ENCODE peak calls at places on chromosomes 6 and 20, in nine cellular contexts. One of them, this sample, is unnamed.

GRCh38 chr6:144346719-144347446 is 61.7 kb downstream of the UTRN start:
- DNase-seq in tibial nerve: no peak
- DNase-seq in tibial artery: no peak
- DNase-seq in A549: peak; percentile 49
- DNase-seq in naive thymus-derived CD4-positive, alpha-beta T cell: no peak
- DNase-seq in lower lobe of right lung: no peak
- DNase-seq in fibroblast of lung: peak; percentile 72
- DNase-seq in cardiac muscle cell: peak; percentile 72
- DNase-seq in mucosa of descending colon: no peak
- DNase-seq in this sample: no peak

GRCh38 chr20:33803921-33804337 is 7.2 kb upstream of the CHMP4B start:
- DNase-seq in tibial nerve: no peak
- DNase-seq in tibial artery: no peak
- DNase-seq in A549: no peak
- DNase-seq in naive thymus-derived CD4-positive, alpha-beta T cell: no peak
- DNase-seq in lower lobe of right lung: no peak
- DNase-seq in fibroblast of lung: peak; percentile 63
- DNase-seq in cardiac muscle cell: peak; percentile 85
- DNase-seq in mucosa of descending colon: no peak
- DNase-seq in this sample: no peak

GRCh38 chr6:85078071-85078470 is 313.7 kb upstream of the TBX18 start:
- DNase-seq in tibial nerve: peak; percentile 5
- DNase-seq in tibial artery: no peak
- DNase-seq in A549: peak; percentile 4
- DNase-seq in naive thymus-derived CD4-positive, alpha-beta T cell: no peak
- DNase-seq in lower lobe of right lung: no peak
- DNase-seq in fibroblast of lung: peak; percentile 85
- DNase-seq in cardiac muscle cell: peak; percentile 83
- DNase-seq in mucosa of descending colon: no peak
- DNase-seq in this sample: no peak

GRCh38 chr20:40686434-40686882 is 2.6 kb downstream of the MAFB start:
- DNase-seq in tibial nerve: no peak
- DNase-seq in tibial artery: peak; percentile 45
- DNase-seq in A549: no peak
- DNase-seq in naive thymus-derived CD4-positive, alpha-beta T cell: no peak
- DNase-seq in lower lobe of right lung: no peak
- DNase-seq in fibroblast of lung: no peak
- DNase-seq in cardiac muscle cell: no peak
- DNase-seq in mucosa of descending colon: no peak
- DNase-seq in this sample: no peak

GRCh38 chr6:3363296-3364025 is 93.4 kb downstream of the SLC22A23 start:
- DNase-seq in tibial nerve: no peak
- DNase-seq in tibial artery: no peak
- DNase-seq in A549: no peak
- DNase-seq in naive thymus-derived CD4-positive, alpha-beta T cell: no peak
- DNase-seq in lower lobe of right lung: peak; percentile 89
- DNase-seq in fibroblast of lung: no peak
- DNase-seq in cardiac muscle cell: no peak
- DNase-seq in mucosa of descending colon: peak; percentile 88
- DNase-seq in this sample: peak; percentile 91

GRCh38 chr20:16158090-16158975 is 414.9 kb downstream of the KIF16B start:
- DNase-seq in tibial nerve: no peak
- DNase-seq in tibial artery: no peak
- DNase-seq in A549: no peak
- DNase-seq in naive thymus-derived CD4-positive, alpha-beta T cell: no peak
- DNase-seq in lower lobe of right lung: no peak
- DNase-seq in fibroblast of lung: no peak
- DNase-seq in cardiac muscle cell: no peak
- DNase-seq in mucosa of descending colon: no peak
- DNase-seq in this sample: no peak

GRCh38 chr6:10404799-10405524 is 9.9 kb downstream of the TFAP2A start:
- DNase-seq in tibial nerve: no peak
- DNase-seq in tibial artery: no peak
- DNase-seq in A549: no peak
- DNase-seq in naive thymus-derived CD4-positive, alpha-beta T cell: no peak
- DNase-seq in lower lobe of right lung: no peak
- DNase-seq in fibroblast of lung: no peak
- DNase-seq in cardiac muscle cell: no peak
- DNase-seq in mucosa of descending colon: no peak
- DNase-seq in this sample: no peak

GRCh38 chr6:55528624-55529023 is 50.4 kb downstream of the HMGCLL1 start:
- DNase-seq in tibial nerve: no peak
- DNase-seq in tibial artery: no peak
- DNase-seq in A549: peak; percentile 2
- DNase-seq in naive thymus-derived CD4-positive, alpha-beta T cell: no peak
- DNase-seq in lower lobe of right lung: no peak
- DNase-seq in fibroblast of lung: peak; percentile 50
- DNase-seq in cardiac muscle cell: peak; percentile 41
- DNase-seq in mucosa of descending colon: no peak
- DNase-seq in this sample: peak; percentile 18

GRCh38 chr6:18585032-18585573 is 198.0 kb downstream of the RNF144B start:
- DNase-seq in tibial nerve: no peak
- DNase-seq in tibial artery: no peak
- DNase-seq in A549: no peak
- DNase-seq in naive thymus-derived CD4-positive, alpha-beta T cell: no peak
- DNase-seq in lower lobe of right lung: no peak
- DNase-seq in fibroblast of lung: peak; percentile 66
- DNase-seq in cardiac muscle cell: peak; percentile 74
- DNase-seq in mucosa of descending colon: peak; percentile 51
- DNase-seq in this sample: peak; percentile 48

GRCh38 chr6:22363166-22363965 is 66.5 kb upstream of the PRL start:
- DNase-seq in tibial nerve: no peak
- DNase-seq in tibial artery: no peak
- DNase-seq in A549: no peak
- DNase-seq in naive thymus-derived CD4-positive, alpha-beta T cell: no peak
- DNase-seq in lower lobe of right lung: no peak
- DNase-seq in fibroblast of lung: no peak
- DNase-seq in cardiac muscle cell: no peak
- DNase-seq in mucosa of descending colon: no peak
- DNase-seq in this sample: no peak

GRCh38 chr20:40506567-40506966 is 182.5 kb downstream of the MAFB start:
- DNase-seq in tibial nerve: peak; percentile 89
- DNase-seq in tibial artery: peak; percentile 99
- DNase-seq in A549: peak; percentile 9
- DNase-seq in naive thymus-derived CD4-positive, alpha-beta T cell: no peak
- DNase-seq in lower lobe of right lung: peak; percentile 97
- DNase-seq in fibroblast of lung: peak; percentile 99
- DNase-seq in cardiac muscle cell: peak; percentile 99
- DNase-seq in mucosa of descending colon: peak; percentile 62
- DNase-seq in this sample: peak; percentile 64

GRCh38 chr6:111259089-111259831 is 172.0 kb downstream of the SLC16A10 start:
- DNase-seq in tibial nerve: peak; percentile 99
- DNase-seq in tibial artery: peak; percentile 99
- DNase-seq in A549: peak; percentile 89
- DNase-seq in naive thymus-derived CD4-positive, alpha-beta T cell: peak; percentile 99
- DNase-seq in lower lobe of right lung: peak; percentile 99
- DNase-seq in fibroblast of lung: peak; percentile 99
- DNase-seq in cardiac muscle cell: peak; percentile 100
- DNase-seq in mucosa of descending colon: peak; percentile 99
- DNase-seq in this sample: peak; percentile 99

GRCh38 chr6:100432136-100432535 is 32.6 kb downstream of the SIM1 start:
- DNase-seq in tibial nerve: no peak
- DNase-seq in tibial artery: no peak
- DNase-seq in A549: no peak
- DNase-seq in naive thymus-derived CD4-positive, alpha-beta T cell: no peak
- DNase-seq in lower lobe of right lung: no peak
- DNase-seq in fibroblast of lung: no peak
- DNase-seq in cardiac muscle cell: no peak
- DNase-seq in mucosa of descending colon: no peak
- DNase-seq in this sample: no peak

GRCh38 chr6:11810039-11810541 is 31.5 kb upstream of the ADTRP start:
- DNase-seq in tibial nerve: peak; percentile 73
- DNase-seq in tibial artery: peak; percentile 96
- DNase-seq in A549: peak; percentile 50
- DNase-seq in naive thymus-derived CD4-positive, alpha-beta T cell: no peak
- DNase-seq in lower lobe of right lung: peak; percentile 81
- DNase-seq in fibroblast of lung: peak; percentile 90
- DNase-seq in cardiac muscle cell: peak; percentile 96
- DNase-seq in mucosa of descending colon: peak; percentile 79
- DNase-seq in this sample: peak; percentile 94

GRCh38 chr20:62363920-62364851 is 2.9 kb downstream of the LAMA5 start:
- DNase-seq in tibial nerve: no peak
- DNase-seq in tibial artery: peak; percentile 81
- DNase-seq in A549: no peak
- DNase-seq in naive thymus-derived CD4-positive, alpha-beta T cell: no peak
- DNase-seq in lower lobe of right lung: peak; percentile 47
- DNase-seq in fibroblast of lung: no peak
- DNase-seq in cardiac muscle cell: peak; percentile 53
- DNase-seq in mucosa of descending colon: peak; percentile 31
- DNase-seq in this sample: no peak
- H3K4me3 ChIP-seq in tibial nerve: peak overlapping the region; percentile 8
- H3K4me3 ChIP-seq in tibial artery: peak overlapping the region; percentile 93
- H3K4me3 ChIP-seq in A549: peak overlapping the region; percentile 100
- H3K4me3 ChIP-seq in naive thymus-derived CD4-positive, alpha-beta T cell: no peak overlapping the region
- H3K4me3 ChIP-seq in lower lobe of right lung: peak overlapping the region; percentile 70
- H3K4me3 ChIP-seq in fibroblast of lung: no peak overlapping the region
- H3K4me3 ChIP-seq in cardiac muscle cell: no peak overlapping the region
- H3K4me3 ChIP-seq in mucosa of descending colon: no peak overlapping the region
- H3K4me3 ChIP-seq in this sample: no peak overlapping the region

GRCh38 chr6:257774-258173 is 34.5 kb upstream of the DUSP22 start:
- DNase-seq in tibial nerve: no peak
- DNase-seq in tibial artery: no peak
- DNase-seq in A549: no peak
- DNase-seq in naive thymus-derived CD4-positive, alpha-beta T cell: no peak
- DNase-seq in lower lobe of right lung: no peak
- DNase-seq in fibroblast of lung: no peak
- DNase-seq in cardiac muscle cell: no peak
- DNase-seq in mucosa of descending colon: no peak
- DNase-seq in this sample: no peak

GRCh38 chr6:257031-257725 is 35.1 kb upstream of the DUSP22 start:
- DNase-seq in tibial nerve: peak; percentile 40
- DNase-seq in tibial artery: no peak
- DNase-seq in A549: no peak
- DNase-seq in naive thymus-derived CD4-positive, alpha-beta T cell: no peak
- DNase-seq in lower lobe of right lung: no peak
- DNase-seq in fibroblast of lung: peak; percentile 29
- DNase-seq in cardiac muscle cell: peak; percentile 35
- DNase-seq in mucosa of descending colon: no peak
- DNase-seq in this sample: no peak

GRCh38 chr6:256169-256568 is 36.1 kb upstream of the DUSP22 start:
- DNase-seq in tibial nerve: no peak
- DNase-seq in tibial artery: no peak
- DNase-seq in A549: no peak
- DNase-seq in naive thymus-derived CD4-positive, alpha-beta T cell: no peak
- DNase-seq in lower lobe of right lung: no peak
- DNase-seq in fibroblast of lung: no peak
- DNase-seq in cardiac muscle cell: no peak
- DNase-seq in mucosa of descending colon: no peak
- DNase-seq in this sample: no peak

GRCh38 chr6:254011-254410 is 38.3 kb upstream of the DUSP22 start:
- DNase-seq in tibial nerve: no peak
- DNase-seq in tibial artery: no peak
- DNase-seq in A549: no peak
- DNase-seq in naive thymus-derived CD4-positive, alpha-beta T cell: no peak
- DNase-seq in lower lobe of right lung: no peak
- DNase-seq in fibroblast of lung: no peak
- DNase-seq in cardiac muscle cell: no peak
- DNase-seq in mucosa of descending colon: no peak
- DNase-seq in this sample: no peak

GRCh38 chr6:255418-256090 is 36.7 kb upstream of the DUSP22 start:
- DNase-seq in tibial nerve: no peak
- DNase-seq in tibial artery: no peak
- DNase-seq in A549: no peak
- DNase-seq in naive thymus-derived CD4-positive, alpha-beta T cell: no peak
- DNase-seq in lower lobe of right lung: no peak
- DNase-seq in fibroblast of lung: no peak
- DNase-seq in cardiac muscle cell: no peak
- DNase-seq in mucosa of descending colon: no peak
- DNase-seq in this sample: no peak
- H3K4me1 ChIP-seq in tibial nerve: no peaks in the 10 kb centered on the region
- H3K4me1 ChIP-seq in tibial artery: no peaks in the 10 kb centered on the region
- H3K4me1 ChIP-seq in A549: no peaks in the 10 kb centered on the region
- H3K4me1 ChIP-seq in naive thymus-derived CD4-positive, alpha-beta T cell: peaks cover 11% of the 10 kb centered on the region
- H3K4me1 ChIP-seq in lower lobe of right lung: no peaks in the 10 kb centered on the region
- H3K4me1 ChIP-seq in fibroblast of lung: no peaks in the 10 kb centered on the region
- H3K4me1 ChIP-seq in cardiac muscle cell: no peaks in the 10 kb centered on the region
- H3K4me1 ChIP-seq in mucosa of descending colon: no peaks in the 10 kb centered on the region
- H3K4me1 ChIP-seq in this sample: no peaks in the 10 kb centered on the region

DNA sequence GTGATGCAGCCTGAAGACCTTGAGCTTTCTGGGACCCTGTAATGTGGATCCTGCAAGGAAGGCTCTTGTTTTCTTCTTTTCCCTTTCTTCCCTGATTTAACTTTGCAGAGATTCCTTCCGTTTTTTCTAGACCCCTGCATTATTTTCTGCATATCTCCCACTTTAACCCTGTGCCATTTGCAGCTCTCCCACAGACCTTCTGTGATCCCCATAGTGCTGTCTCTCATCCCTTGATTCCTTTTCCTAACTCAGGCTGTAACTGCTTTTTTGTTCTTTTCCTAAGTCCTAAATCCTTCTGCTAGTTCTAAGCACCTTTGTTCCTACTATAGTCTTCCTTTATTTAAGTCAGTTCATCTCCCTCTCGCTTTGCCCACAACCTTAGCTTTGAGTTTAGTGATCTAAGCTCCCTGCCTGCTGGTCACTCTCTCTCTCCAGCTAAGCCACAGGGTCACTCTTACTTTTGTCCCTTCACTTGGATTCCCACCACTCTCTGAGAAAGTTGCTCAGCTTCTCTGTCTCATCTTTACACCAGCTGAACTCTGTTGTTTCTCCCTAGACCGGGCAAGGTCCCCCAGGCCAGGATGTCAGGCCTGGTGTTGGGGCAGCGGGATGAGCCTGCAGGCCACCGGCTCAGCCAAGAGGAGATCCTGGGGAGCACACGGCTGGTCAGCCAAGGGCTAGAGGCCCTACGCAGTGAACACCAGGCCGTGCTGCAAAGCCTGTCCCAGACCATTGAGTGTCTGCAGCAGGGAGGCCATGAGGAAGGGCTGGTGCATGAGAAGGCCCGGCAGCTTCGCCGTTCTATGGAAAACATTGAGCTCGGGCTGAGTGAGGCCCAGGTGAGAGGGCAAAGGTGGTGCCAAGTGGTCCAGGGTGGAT is 1.6 kb downstream of the KLC4 start:
- DNase-seq in tibial nerve: no peak
- DNase-seq in tibial artery: no peak
- DNase-seq in A549: no peak
- DNase-seq in naive thymus-derived CD4-positive, alpha-beta T cell: no peak
- DNase-seq in lower lobe of right lung: no peak
- DNase-seq in fibroblast of lung: no peak
- DNase-seq in cardiac muscle cell: no peak
- DNase-seq in mucosa of descending colon: no peak
- DNase-seq in this sample: peak; percentile 28
- H3K4me3 ChIP-seq in tibial nerve: no peak overlapping the region
- H3K4me3 ChIP-seq in tibial artery: peak overlapping the region; percentile 92
- H3K4me3 ChIP-seq in A549: peak overlapping the region; percentile 100
- H3K4me3 ChIP-seq in naive thymus-derived CD4-positive, alpha-beta T cell: no peak overlapping the region
- H3K4me3 ChIP-seq in lower lobe of right lung: peak overlapping the region; percentile 83
- H3K4me3 ChIP-seq in fibroblast of lung: no peak overlapping the region
- H3K4me3 ChIP-seq in cardiac muscle cell: peak overlapping the region; percentile 81
- H3K4me3 ChIP-seq in mucosa of descending colon: no peak overlapping the region
- H3K4me3 ChIP-seq in this sample: peak overlapping the region; percentile 55

DNA sequence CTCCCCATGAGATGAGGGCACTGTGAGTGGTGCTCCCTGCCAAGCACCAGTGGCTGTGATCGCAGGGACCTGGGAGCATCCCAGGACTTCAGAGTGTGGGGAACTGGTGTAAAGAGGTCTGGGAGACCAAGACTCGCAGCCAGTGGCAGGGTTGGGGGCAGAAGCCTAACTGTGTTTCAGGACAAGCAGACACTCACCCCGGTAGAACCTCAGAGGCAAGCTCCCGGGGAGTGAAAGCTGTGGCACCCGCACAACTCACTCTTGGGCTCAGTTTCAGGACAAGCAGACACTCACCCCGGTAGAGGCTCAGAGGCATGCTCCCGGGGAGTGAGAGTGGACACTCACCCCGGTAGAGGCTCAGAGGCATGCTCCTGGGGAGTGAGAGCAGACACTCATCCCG is 112.8 kb downstream of the ASXL1 start:
- DNase-seq in tibial nerve: no peak
- DNase-seq in tibial artery: no peak
- DNase-seq in A549: no peak
- DNase-seq in naive thymus-derived CD4-positive, alpha-beta T cell: no peak
- DNase-seq in lower lobe of right lung: no peak
- DNase-seq in fibroblast of lung: no peak
- DNase-seq in cardiac muscle cell: no peak
- DNase-seq in mucosa of descending colon: no peak
- DNase-seq in this sample: no peak
- H3K4me1 ChIP-seq in tibial nerve: peaks cover 100% of the 10 kb centered on the region
- H3K4me1 ChIP-seq in tibial artery: peaks cover 45% of the 10 kb centered on the region
- H3K4me1 ChIP-seq in A549: peaks cover 64% of the 10 kb centered on the region
- H3K4me1 ChIP-seq in naive thymus-derived CD4-positive, alpha-beta T cell: peaks cover 5% of the 10 kb centered on the region
- H3K4me1 ChIP-seq in lower lobe of right lung: peaks cover 97% of the 10 kb centered on the region
- H3K4me1 ChIP-seq in fibroblast of lung: peaks cover 21% of the 10 kb centered on the region
- H3K4me1 ChIP-seq in cardiac muscle cell: peaks cover 28% of the 10 kb centered on the region
- H3K4me1 ChIP-seq in mucosa of descending colon: peaks cover 87% of the 10 kb centered on the region
- H3K4me1 ChIP-seq in this sample: peaks cover 72% of the 10 kb centered on the region

This sample was measured in colonic mucosa.